ENCODE peak calls at places on chromosomes 1 and 21, in nine cellular contexts. One of them, this sample, is unnamed.

GRCh38 chr21:42148584-42148983 is 70.4 kb upstream of the ABCG1 start:
- DNase-seq in bronchial epithelial cell: no peak
- DNase-seq in psoas muscle: no peak
- DNase-seq in stomach: no peak
- DNase-seq in K562: no peak
- DNase-seq in choroid plexus epithelial cell: no peak
- DNase-seq in AG04450: no peak
- DNase-seq in cardiac muscle cell: no peak
- DNase-seq in MCF 10A: no peak
- DNase-seq in this sample: no peak

GRCh38 chr1:81666586-81666985 is 134.1 kb upstream of the ADGRL2 start:
- DNase-seq in bronchial epithelial cell: no peak
- DNase-seq in psoas muscle: no peak
- DNase-seq in stomach: no peak
- DNase-seq in K562: no peak
- DNase-seq in choroid plexus epithelial cell: no peak
- DNase-seq in AG04450: no peak
- DNase-seq in cardiac muscle cell: no peak
- DNase-seq in MCF 10A: no peak
- DNase-seq in this sample: no peak

GRCh38 chr1:221392453-221392852 is 349.4 kb downstream of the DUSP10 start:
- DNase-seq in bronchial epithelial cell: peak; percentile 86
- DNase-seq in psoas muscle: peak; percentile 63
- DNase-seq in stomach: no peak
- DNase-seq in K562: no peak
- DNase-seq in choroid plexus epithelial cell: peak; percentile 28
- DNase-seq in AG04450: peak; percentile 58
- DNase-seq in cardiac muscle cell: no peak
- DNase-seq in MCF 10A: peak; percentile 98
- DNase-seq in this sample: peak; percentile 78

GRCh38 chr1:185257947-185258203 is 59.2 kb downstream of the IVNS1ABP start:
- DNase-seq in bronchial epithelial cell: peak; percentile 54
- DNase-seq in psoas muscle: no peak
- DNase-seq in stomach: no peak
- DNase-seq in K562: no peak
- DNase-seq in choroid plexus epithelial cell: no peak
- DNase-seq in AG04450: no peak
- DNase-seq in cardiac muscle cell: no peak
- DNase-seq in MCF 10A: no peak
- DNase-seq in this sample: no peak

GRCh38 chr1:65319141-65319540 is 9.8 kb downstream of the DNAJC6 start:
- DNase-seq in bronchial epithelial cell: no peak
- DNase-seq in psoas muscle: no peak
- DNase-seq in stomach: no peak
- DNase-seq in K562: no peak
- DNase-seq in choroid plexus epithelial cell: no peak
- DNase-seq in AG04450: no peak
- DNase-seq in cardiac muscle cell: no peak
- DNase-seq in MCF 10A: no peak
- DNase-seq in this sample: no peak

GRCh38 chr1:199612976-199613774 is 414.3 kb upstream of the NR5A2 start:
- DNase-seq in bronchial epithelial cell: peak; percentile 73
- DNase-seq in psoas muscle: no peak
- DNase-seq in stomach: no peak
- DNase-seq in K562: no peak
- DNase-seq in choroid plexus epithelial cell: peak; percentile 50
- DNase-seq in AG04450: no peak
- DNase-seq in cardiac muscle cell: no peak
- DNase-seq in MCF 10A: peak; percentile 67
- DNase-seq in this sample: no peak

GRCh38 chr1:2148691-2149090 is 45.9 kb downstream of the FAAP20 start:
- DNase-seq in bronchial epithelial cell: no peak
- DNase-seq in psoas muscle: no peak
- DNase-seq in stomach: peak; percentile 38
- DNase-seq in K562: no peak
- DNase-seq in choroid plexus epithelial cell: peak; percentile 8
- DNase-seq in AG04450: no peak
- DNase-seq in cardiac muscle cell: no peak
- DNase-seq in MCF 10A: no peak
- DNase-seq in this sample: no peak

GRCh38 chr21:42312626-42313104 is 2.5 kb downstream of the TFF3 start:
- DNase-seq in bronchial epithelial cell: no peak
- DNase-seq in psoas muscle: no peak
- DNase-seq in stomach: no peak
- DNase-seq in K562: no peak
- DNase-seq in choroid plexus epithelial cell: no peak
- DNase-seq in AG04450: no peak
- DNase-seq in cardiac muscle cell: no peak
- DNase-seq in MCF 10A: no peak
- DNase-seq in this sample: no peak

GRCh38 chr1:47797555-47797954 is 199.6 kb downstream of the TRABD2B start:
- DNase-seq in bronchial epithelial cell: no peak
- DNase-seq in psoas muscle: peak; percentile 54
- DNase-seq in stomach: no peak
- DNase-seq in K562: no peak
- DNase-seq in choroid plexus epithelial cell: peak; percentile 79
- DNase-seq in AG04450: no peak
- DNase-seq in cardiac muscle cell: no peak
- DNase-seq in MCF 10A: peak; percentile 23
- DNase-seq in this sample: no peak

GRCh38 chr21:17523007-17523451 is 10.2 kb downstream of the CXADR start:
- DNase-seq in bronchial epithelial cell: peak; percentile 75
- DNase-seq in psoas muscle: no peak
- DNase-seq in stomach: no peak
- DNase-seq in K562: no peak
- DNase-seq in choroid plexus epithelial cell: peak; percentile 64
- DNase-seq in AG04450: no peak
- DNase-seq in cardiac muscle cell: no peak
- DNase-seq in MCF 10A: peak; percentile 27
- DNase-seq in this sample: no peak

GRCh38 chr1:196309386-196309785 is 298.9 kb downstream of the KCNT2 start:
- DNase-seq in bronchial epithelial cell: peak; percentile 62
- DNase-seq in psoas muscle: no peak
- DNase-seq in stomach: no peak
- DNase-seq in K562: no peak
- DNase-seq in choroid plexus epithelial cell: peak; percentile 73
- DNase-seq in AG04450: peak; percentile 7
- DNase-seq in cardiac muscle cell: peak; percentile 11
- DNase-seq in MCF 10A: peak; percentile 62
- DNase-seq in this sample: peak; percentile 0

GRCh38 chr1:84712288-84712874 is 22.1 kb upstream of the SSX2IP start:
- DNase-seq in bronchial epithelial cell: peak; percentile 55
- DNase-seq in psoas muscle: no peak
- DNase-seq in stomach: no peak
- DNase-seq in K562: no peak
- DNase-seq in choroid plexus epithelial cell: peak; percentile 36
- DNase-seq in AG04450: peak; percentile 85
- DNase-seq in cardiac muscle cell: no peak
- DNase-seq in MCF 10A: peak; percentile 56
- DNase-seq in this sample: no peak

GRCh38 chr21:33403128-33403785 is at the start of gene IFNGR2:
- DNase-seq in bronchial epithelial cell: no peak
- DNase-seq in psoas muscle: peak; percentile 52
- DNase-seq in stomach: peak; percentile 43
- DNase-seq in K562: peak; percentile 92
- DNase-seq in choroid plexus epithelial cell: peak; percentile 40
- DNase-seq in AG04450: no peak
- DNase-seq in cardiac muscle cell: peak; percentile 71
- DNase-seq in MCF 10A: peak; percentile 53
- DNase-seq in this sample: no peak

DNA sequence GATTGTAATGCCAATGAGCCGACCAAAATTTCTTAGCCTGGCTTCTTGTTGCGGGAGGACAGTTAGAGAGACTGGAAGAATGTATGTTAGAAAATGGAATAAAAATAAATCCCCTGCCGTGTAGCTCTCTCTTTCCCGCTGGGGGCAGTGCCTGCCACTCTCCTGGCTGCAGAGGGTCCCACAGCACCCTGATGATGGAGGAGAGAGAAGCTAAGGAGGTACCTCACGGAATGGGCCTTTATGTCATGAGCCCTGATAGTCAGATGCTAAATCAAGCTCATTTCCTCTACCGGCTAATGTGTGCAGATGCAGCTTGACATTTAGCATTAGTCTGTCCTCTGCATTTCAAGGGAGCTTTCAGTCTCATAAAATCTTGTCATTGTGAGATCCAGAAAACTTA is 87.3 kb downstream of the HHAT start:
- DNase-seq in bronchial epithelial cell: no peak
- DNase-seq in psoas muscle: no peak
- DNase-seq in stomach: no peak
- DNase-seq in K562: no peak
- DNase-seq in choroid plexus epithelial cell: no peak
- DNase-seq in AG04450: no peak
- DNase-seq in cardiac muscle cell: peak; percentile 5
- DNase-seq in MCF 10A: no peak
- DNase-seq in this sample: no peak
- TF ChIP-seq CTCF in bronchial epithelial cell: no peak
- TF ChIP-seq CTCF in psoas muscle: no peak
- TF ChIP-seq CTCF in stomach: no peak
- TF ChIP-seq CTCF in K562: no peak
- TF ChIP-seq CTCF in choroid plexus epithelial cell: no peak
- TF ChIP-seq CTCF in AG04450: peak; percentile 27
- TF ChIP-seq CTCF in cardiac muscle cell: no peak
- TF ChIP-seq CTCF in MCF 10A: no peak
- TF ChIP-seq CTCF in this sample: no peak

DNA sequence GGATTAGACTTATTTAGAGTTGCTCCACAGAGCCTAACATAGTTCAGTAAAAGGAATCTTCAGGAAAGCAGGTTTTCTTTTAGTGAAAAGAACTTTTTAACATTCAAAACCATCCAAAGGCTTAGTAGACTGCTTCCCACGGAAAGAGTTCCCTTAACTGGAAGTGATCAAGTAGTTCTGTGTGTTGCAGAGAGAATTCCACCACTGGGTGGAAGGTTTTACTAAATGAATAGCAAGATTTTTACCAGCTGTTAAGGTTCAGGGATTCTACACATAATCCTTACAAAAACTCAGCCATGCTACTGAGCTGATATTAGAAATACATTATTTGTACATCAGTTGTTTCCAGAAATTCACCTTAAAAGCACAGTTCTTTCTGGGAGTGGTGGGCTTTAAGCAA is 119.7 kb downstream of the GDAP2 start:
- DNase-seq in bronchial epithelial cell: no peak
- DNase-seq in psoas muscle: no peak
- DNase-seq in stomach: no peak
- DNase-seq in K562: no peak
- DNase-seq in choroid plexus epithelial cell: no peak
- DNase-seq in AG04450: no peak
- DNase-seq in cardiac muscle cell: no peak
- DNase-seq in MCF 10A: no peak
- DNase-seq in this sample: no peak
- TF ChIP-seq CTCF in bronchial epithelial cell: no peak
- TF ChIP-seq CTCF in psoas muscle: no peak
- TF ChIP-seq CTCF in stomach: no peak
- TF ChIP-seq CTCF in K562: no peak
- TF ChIP-seq CTCF in choroid plexus epithelial cell: no peak
- TF ChIP-seq CTCF in AG04450: peak; percentile 25
- TF ChIP-seq CTCF in cardiac muscle cell: no peak
- TF ChIP-seq CTCF in MCF 10A: no peak
- TF ChIP-seq CTCF in this sample: peak; percentile 6

DNA sequence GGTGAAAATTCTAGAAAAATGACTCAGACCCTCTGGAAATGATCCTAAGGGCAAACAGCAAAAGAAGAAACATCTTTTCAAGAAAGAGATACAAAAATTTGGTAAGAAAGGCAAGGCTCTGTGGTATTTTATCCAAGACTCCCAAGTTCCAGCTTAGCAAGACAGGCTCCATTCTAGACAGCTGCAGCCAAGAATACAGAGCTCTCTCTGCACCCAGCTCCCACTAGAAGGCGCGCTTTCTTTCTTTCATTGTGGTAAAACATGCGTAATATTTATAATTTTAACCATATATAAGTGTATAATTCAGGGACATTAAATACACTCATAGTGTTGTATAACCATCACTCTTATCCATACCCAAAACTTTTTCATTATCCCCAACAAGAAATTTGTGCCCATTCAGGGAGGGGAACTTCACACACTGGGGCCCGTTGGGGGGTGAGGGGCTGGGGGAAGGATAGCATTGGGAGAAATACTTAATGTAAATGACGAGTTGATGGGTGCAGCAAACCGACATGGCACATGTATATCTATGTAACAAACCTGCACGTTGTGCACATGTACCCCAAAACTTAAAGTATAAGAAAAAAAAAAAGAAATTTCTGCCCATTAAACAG is 2.2 kb upstream of the HFM1 start:
- DNase-seq in bronchial epithelial cell: no peak
- DNase-seq in psoas muscle: no peak
- DNase-seq in stomach: no peak
- DNase-seq in K562: peak; percentile 11
- DNase-seq in choroid plexus epithelial cell: peak; percentile 33
- DNase-seq in AG04450: no peak
- DNase-seq in cardiac muscle cell: no peak
- DNase-seq in MCF 10A: peak; percentile 43
- DNase-seq in this sample: no peak
- TF ChIP-seq CTCF in bronchial epithelial cell: peak; percentile 27
- TF ChIP-seq CTCF in psoas muscle: no peak
- TF ChIP-seq CTCF in stomach: no peak
- TF ChIP-seq CTCF in K562: peak; percentile 52
- TF ChIP-seq CTCF in choroid plexus epithelial cell: peak; percentile 64
- TF ChIP-seq CTCF in AG04450: no peak
- TF ChIP-seq CTCF in cardiac muscle cell: peak; percentile 33
- TF ChIP-seq CTCF in MCF 10A: peak; percentile 32
- TF ChIP-seq CTCF in this sample: peak; percentile 25

DNA sequence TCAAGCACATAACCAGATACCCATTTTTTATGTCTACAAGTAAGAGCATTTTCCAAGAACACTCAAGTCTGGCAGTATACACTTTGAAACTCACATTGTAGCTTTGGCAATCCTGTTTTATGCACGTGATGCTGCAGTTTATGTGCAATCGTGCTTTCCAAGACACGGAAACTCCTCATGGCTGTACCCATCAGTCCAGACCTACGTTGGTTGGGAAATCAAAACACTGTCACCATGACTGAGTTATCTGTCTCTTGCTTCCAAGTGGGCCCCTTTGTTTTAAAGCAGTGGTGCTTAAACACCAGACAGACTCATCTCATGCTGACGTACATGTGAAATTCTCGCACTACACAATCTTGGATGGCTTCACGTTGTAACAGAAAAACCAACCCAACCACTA is 192.8 kb downstream of the LTN1 start:
- DNase-seq in bronchial epithelial cell: no peak
- DNase-seq in psoas muscle: no peak
- DNase-seq in stomach: no peak
- DNase-seq in K562: no peak
- DNase-seq in choroid plexus epithelial cell: no peak
- DNase-seq in AG04450: no peak
- DNase-seq in cardiac muscle cell: no peak
- DNase-seq in MCF 10A: no peak
- DNase-seq in this sample: no peak
- TF ChIP-seq CTCF in bronchial epithelial cell: no peak
- TF ChIP-seq CTCF in psoas muscle: no peak
- TF ChIP-seq CTCF in stomach: no peak
- TF ChIP-seq CTCF in K562: no peak
- TF ChIP-seq CTCF in choroid plexus epithelial cell: no peak
- TF ChIP-seq CTCF in AG04450: no peak
- TF ChIP-seq CTCF in cardiac muscle cell: no peak
- TF ChIP-seq CTCF in MCF 10A: no peak
- TF ChIP-seq CTCF in this sample: no peak

GRCh38 chr1:159121526-159121925 is 45.0 kb upstream of the AIM2 start:
- DNase-seq in bronchial epithelial cell: no peak
- DNase-seq in psoas muscle: no peak
- DNase-seq in stomach: no peak
- DNase-seq in K562: no peak
- DNase-seq in choroid plexus epithelial cell: no peak
- DNase-seq in AG04450: no peak
- DNase-seq in cardiac muscle cell: no peak
- DNase-seq in MCF 10A: peak; percentile 40
- DNase-seq in this sample: no peak
- TF ChIP-seq CTCF in bronchial epithelial cell: no peak
- TF ChIP-seq CTCF in psoas muscle: no peak
- TF ChIP-seq CTCF in stomach: no peak
- TF ChIP-seq CTCF in K562: no peak
- TF ChIP-seq CTCF in choroid plexus epithelial cell: no peak
- TF ChIP-seq CTCF in AG04450: no peak
- TF ChIP-seq CTCF in cardiac muscle cell: no peak
- TF ChIP-seq CTCF in MCF 10A: no peak
- TF ChIP-seq CTCF in this sample: no peak

This sample was measured in AG09319.